ENCODE peak calls at places on chromosomes 5 and 9, in eight cellular contexts. One of them, this sample, is unnamed. For H3K27me3 and H3K4me1, the result is how much of the 10 kb centered on the place peaks cover.

GRCh38 chr9:83964973-83965349 is 15.1 kb downstream of the HNRNPK start:
- DNase-seq in ascending aorta: no peak
- DNase-seq in transverse colon: no peak
- DNase-seq in aorta: no peak
- DNase-seq in PC-3: no peak
- DNase-seq in ovary: no peak
- DNase-seq in left ventricle myocardium inferior: no peak
- DNase-seq in fibroblast of lung: no peak
- DNase-seq in this sample: no peak

GRCh38 chr5:142499591-142500384 is 175.0 kb upstream of the SPRY4 start:
- DNase-seq in transverse colon: no peak
- DNase-seq in aorta: no peak
- DNase-seq in ovary: no peak
- DNase-seq in PC-3: no peak
- DNase-seq in left ventricle myocardium inferior: no peak
- DNase-seq in fibroblast of lung: peak
- DNase-seq in ascending aorta: no peak
- DNase-seq in this sample: no peak

GRCh38 chr5:145471831-145472616 is 363.1 kb downstream of the PRELID2 start:
- DNase-seq in left ventricle myocardium inferior: no peak
- DNase-seq in ovary: no peak
- DNase-seq in fibroblast of lung: peak
- DNase-seq in PC-3: peak
- DNase-seq in aorta: no peak
- DNase-seq in transverse colon: no peak
- DNase-seq in ascending aorta: no peak
- DNase-seq in this sample: no peak

GRCh38 chr5:11504794-11505193 is 399.5 kb downstream of the CTNND2 start:
- DNase-seq in transverse colon: no peak
- DNase-seq in fibroblast of lung: peak
- DNase-seq in left ventricle myocardium inferior: no peak
- DNase-seq in ascending aorta: no peak
- DNase-seq in aorta: no peak
- DNase-seq in ovary: no peak
- DNase-seq in PC-3: peak
- DNase-seq in this sample: no peak

GRCh38 chr5:163696270-163696887 is 191.0 kb downstream of the MAT2B start:
- DNase-seq in ovary: no peak
- DNase-seq in PC-3: peak
- DNase-seq in aorta: no peak
- DNase-seq in transverse colon: peak
- DNase-seq in fibroblast of lung: peak
- DNase-seq in ascending aorta: no peak
- DNase-seq in left ventricle myocardium inferior: no peak
- DNase-seq in this sample: no peak

GRCh38 chr9:78692871-78693270 is 395.9 kb downstream of the PSAT1 start:
- DNase-seq in aorta: no peak
- DNase-seq in ascending aorta: no peak
- DNase-seq in PC-3: no peak
- DNase-seq in fibroblast of lung: peak
- DNase-seq in left ventricle myocardium inferior: no peak
- DNase-seq in ovary: no peak
- DNase-seq in transverse colon: no peak
- DNase-seq in this sample: no peak

GRCh38 chr5:56123531-56124243 is 109.4 kb downstream of the ANKRD55 start:
- DNase-seq in fibroblast of lung: peak
- DNase-seq in PC-3: peak
- DNase-seq in transverse colon: peak
- DNase-seq in aorta: peak
- DNase-seq in ovary: peak
- DNase-seq in left ventricle myocardium inferior: peak
- DNase-seq in ascending aorta: no peak
- DNase-seq in this sample: no peak

GRCh38 chr9:130341128-130341527 is 75.6 kb downstream of the HMCN2 start:
- DNase-seq in ovary: no peak
- DNase-seq in aorta: no peak
- DNase-seq in ascending aorta: no peak
- DNase-seq in transverse colon: no peak
- DNase-seq in left ventricle myocardium inferior: no peak
- DNase-seq in fibroblast of lung: no peak
- DNase-seq in PC-3: no peak
- DNase-seq in this sample: no peak

GRCh38 chr5:136901-137300 is 44.9 kb downstream of the PLEKHG4B start:
- DNase-seq in PC-3: peak
- DNase-seq in fibroblast of lung: no peak
- DNase-seq in transverse colon: no peak
- DNase-seq in left ventricle myocardium inferior: no peak
- DNase-seq in aorta: no peak
- DNase-seq in ovary: no peak
- DNase-seq in ascending aorta: no peak
- DNase-seq in this sample: no peak

GRCh38 chr5:167358868-167359492 is 932.5 kb upstream of the WWC1 start:
- DNase-seq in fibroblast of lung: no peak
- DNase-seq in transverse colon: no peak
- DNase-seq in aorta: no peak
- DNase-seq in left ventricle myocardium inferior: no peak
- DNase-seq in ovary: no peak
- DNase-seq in PC-3: no peak
- DNase-seq in ascending aorta: no peak
- DNase-seq in this sample: no peak

GRCh38 chr9:101453776-101454570 is 18.4 kb upstream of the ALDOB start:
- DNase-seq in fibroblast of lung: no peak
- DNase-seq in aorta: no peak
- DNase-seq in PC-3: no peak
- DNase-seq in transverse colon: no peak
- DNase-seq in left ventricle myocardium inferior: no peak
- DNase-seq in ovary: no peak
- DNase-seq in ascending aorta: no peak
- DNase-seq in this sample: no peak

GRCh38 chr9:133768859-133769510 is 30.8 kb upstream of the SARDH start:
- DNase-seq in aorta: peak
- DNase-seq in left ventricle myocardium inferior: no peak
- DNase-seq in PC-3: no peak
- DNase-seq in ascending aorta: no peak
- DNase-seq in transverse colon: no peak
- DNase-seq in fibroblast of lung: no peak
- DNase-seq in ovary: peak
- DNase-seq in this sample: peak

DNA sequence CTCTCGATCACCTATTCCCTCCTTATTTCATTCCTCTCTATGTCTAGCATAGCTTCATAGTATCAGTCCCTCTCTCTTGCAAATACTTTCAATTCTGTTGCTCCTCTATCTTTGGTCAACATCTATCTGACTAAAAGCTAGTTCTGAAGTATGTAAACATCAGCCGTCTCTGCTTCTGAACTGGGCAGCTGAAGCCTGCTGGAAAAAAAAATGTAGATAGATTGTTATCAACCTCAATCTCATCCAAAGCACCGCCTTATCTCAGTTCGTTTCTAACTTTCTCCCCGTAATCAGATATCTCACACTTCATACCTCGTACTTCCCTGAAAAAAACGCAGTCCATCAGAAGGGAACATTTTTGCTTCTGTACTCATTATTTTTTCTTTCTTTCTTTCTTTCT is 4.5 kb upstream of the SEMA6A start:
- DNase-seq in PC-3: no peak
- DNase-seq in transverse colon: no peak
- DNase-seq in fibroblast of lung: no peak
- DNase-seq in aorta: no peak
- DNase-seq in left ventricle myocardium inferior: no peak
- DNase-seq in ovary: no peak
- DNase-seq in ascending aorta: no peak
- DNase-seq in this sample: no peak
- H3K27me3 ChIP-seq in PC-3: under half
- H3K27me3 ChIP-seq in transverse colon: under half
- H3K27me3 ChIP-seq in fibroblast of lung: under half
- H3K27me3 ChIP-seq in aorta: under half
- H3K27me3 ChIP-seq in left ventricle myocardium inferior: under half
- H3K27me3 ChIP-seq in ovary: under half
- H3K27me3 ChIP-seq in ascending aorta: under half
- H3K27me3 ChIP-seq in this sample: under half

GRCh38 chr9:113515862-113516261 is 52.3 kb downstream of the RGS3 start:
- DNase-seq in left ventricle myocardium inferior: no peak
- DNase-seq in ascending aorta: no peak
- DNase-seq in fibroblast of lung: no peak
- DNase-seq in ovary: no peak
- DNase-seq in PC-3: no peak
- DNase-seq in aorta: no peak
- DNase-seq in transverse colon: no peak
- DNase-seq in this sample: no peak

GRCh38 chr9:113514061-113514460 is 50.5 kb downstream of the RGS3 start:
- DNase-seq in left ventricle myocardium inferior: no peak
- DNase-seq in ascending aorta: no peak
- DNase-seq in PC-3: no peak
- DNase-seq in ovary: no peak
- DNase-seq in fibroblast of lung: no peak
- DNase-seq in transverse colon: no peak
- DNase-seq in aorta: no peak
- DNase-seq in this sample: no peak

GRCh38 chr9:113513111-113513510 is 49.6 kb downstream of the RGS3 start:
- DNase-seq in PC-3: no peak
- DNase-seq in fibroblast of lung: no peak
- DNase-seq in left ventricle myocardium inferior: no peak
- DNase-seq in ovary: no peak
- DNase-seq in transverse colon: no peak
- DNase-seq in ascending aorta: no peak
- DNase-seq in aorta: no peak
- DNase-seq in this sample: no peak

GRCh38 chr9:113513541-113513940 is 50.0 kb downstream of the RGS3 start:
- DNase-seq in fibroblast of lung: no peak
- DNase-seq in PC-3: no peak
- DNase-seq in transverse colon: no peak
- DNase-seq in left ventricle myocardium inferior: no peak
- DNase-seq in aorta: no peak
- DNase-seq in ascending aorta: no peak
- DNase-seq in ovary: no peak
- DNase-seq in this sample: no peak

GRCh38 chr9:113514748-113515147 is 51.2 kb downstream of the RGS3 start:
- DNase-seq in PC-3: no peak
- DNase-seq in ovary: no peak
- DNase-seq in fibroblast of lung: no peak
- DNase-seq in aorta: no peak
- DNase-seq in ascending aorta: no peak
- DNase-seq in left ventricle myocardium inferior: no peak
- DNase-seq in transverse colon: no peak
- DNase-seq in this sample: no peak
- H3K4me1 ChIP-seq in PC-3: under half
- H3K4me1 ChIP-seq in ovary: under half
- H3K4me1 ChIP-seq in fibroblast of lung: under half
- H3K4me1 ChIP-seq in aorta: under half
- H3K4me1 ChIP-seq in ascending aorta: under half
- H3K4me1 ChIP-seq in left ventricle myocardium inferior: under half
- H3K4me1 ChIP-seq in transverse colon: under half
- H3K4me1 ChIP-seq in this sample: under half

DNA sequence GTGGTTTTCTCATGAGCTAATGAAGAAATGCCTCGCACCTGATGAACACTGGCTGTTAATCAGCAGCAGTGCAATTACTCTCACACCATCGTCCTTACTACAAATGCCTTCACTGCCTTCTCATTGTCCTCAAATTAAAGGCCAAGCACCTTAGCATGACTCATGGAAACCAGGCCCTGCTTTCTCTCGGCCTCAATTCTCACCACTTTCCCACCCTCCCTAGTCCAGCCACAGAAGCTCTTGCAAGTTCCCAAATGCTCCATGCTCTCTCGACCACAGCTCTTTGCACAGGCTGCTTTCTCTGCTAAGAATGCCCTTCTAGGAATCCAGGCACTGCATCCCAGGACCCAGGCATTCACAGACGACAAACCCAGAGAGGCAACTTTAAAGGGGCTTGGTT is 94.6 kb upstream of the KLF4 start:
- DNase-seq in PC-3: no peak
- DNase-seq in aorta: no peak
- DNase-seq in left ventricle myocardium inferior: no peak
- DNase-seq in fibroblast of lung: peak
- DNase-seq in transverse colon: no peak
- DNase-seq in ovary: no peak
- DNase-seq in ascending aorta: no peak
- DNase-seq in this sample: no peak
- H3K4me3 ChIP-seq in PC-3: no peak
- H3K4me3 ChIP-seq in aorta: no peak
- H3K4me3 ChIP-seq in left ventricle myocardium inferior: no peak
- H3K4me3 ChIP-seq in fibroblast of lung: no peak
- H3K4me3 ChIP-seq in transverse colon: no peak
- H3K4me3 ChIP-seq in ovary: no peak
- H3K4me3 ChIP-seq in ascending aorta: no peak
- H3K4me3 ChIP-seq in this sample: no peak

GRCh38 chr9:124454791-124455443 is 4.7 kb downstream of the ADGRD2 start:
- DNase-seq in left ventricle myocardium inferior: no peak
- DNase-seq in aorta: peak
- DNase-seq in PC-3: no peak
- DNase-seq in ovary: no peak
- DNase-seq in fibroblast of lung: no peak
- DNase-seq in transverse colon: no peak
- DNase-seq in ascending aorta: no peak
- DNase-seq in this sample: peak

GRCh38 chr9:124454296-124454695 is 4.0 kb downstream of the ADGRD2 start:
- DNase-seq in ovary: no peak
- DNase-seq in PC-3: no peak
- DNase-seq in ascending aorta: no peak
- DNase-seq in aorta: peak
- DNase-seq in fibroblast of lung: no peak
- DNase-seq in left ventricle myocardium inferior: no peak
- DNase-seq in transverse colon: no peak
- DNase-seq in this sample: no peak

GRCh38 chr9:124452326-124452725 is 2.1 kb downstream of the ADGRD2 start:
- DNase-seq in left ventricle myocardium inferior: no peak
- DNase-seq in fibroblast of lung: no peak
- DNase-seq in transverse colon: no peak
- DNase-seq in ovary: no peak
- DNase-seq in ascending aorta: no peak
- DNase-seq in aorta: peak
- DNase-seq in PC-3: no peak
- DNase-seq in this sample: peak

GRCh38 chr9:124453586-124454191 is 3.4 kb downstream of the ADGRD2 start:
- DNase-seq in PC-3: no peak
- DNase-seq in transverse colon: peak
- DNase-seq in left ventricle myocardium inferior: no peak
- DNase-seq in ascending aorta: no peak
- DNase-seq in fibroblast of lung: no peak
- DNase-seq in aorta: peak
- DNase-seq in ovary: no peak
- DNase-seq in this sample: peak

DNA sequence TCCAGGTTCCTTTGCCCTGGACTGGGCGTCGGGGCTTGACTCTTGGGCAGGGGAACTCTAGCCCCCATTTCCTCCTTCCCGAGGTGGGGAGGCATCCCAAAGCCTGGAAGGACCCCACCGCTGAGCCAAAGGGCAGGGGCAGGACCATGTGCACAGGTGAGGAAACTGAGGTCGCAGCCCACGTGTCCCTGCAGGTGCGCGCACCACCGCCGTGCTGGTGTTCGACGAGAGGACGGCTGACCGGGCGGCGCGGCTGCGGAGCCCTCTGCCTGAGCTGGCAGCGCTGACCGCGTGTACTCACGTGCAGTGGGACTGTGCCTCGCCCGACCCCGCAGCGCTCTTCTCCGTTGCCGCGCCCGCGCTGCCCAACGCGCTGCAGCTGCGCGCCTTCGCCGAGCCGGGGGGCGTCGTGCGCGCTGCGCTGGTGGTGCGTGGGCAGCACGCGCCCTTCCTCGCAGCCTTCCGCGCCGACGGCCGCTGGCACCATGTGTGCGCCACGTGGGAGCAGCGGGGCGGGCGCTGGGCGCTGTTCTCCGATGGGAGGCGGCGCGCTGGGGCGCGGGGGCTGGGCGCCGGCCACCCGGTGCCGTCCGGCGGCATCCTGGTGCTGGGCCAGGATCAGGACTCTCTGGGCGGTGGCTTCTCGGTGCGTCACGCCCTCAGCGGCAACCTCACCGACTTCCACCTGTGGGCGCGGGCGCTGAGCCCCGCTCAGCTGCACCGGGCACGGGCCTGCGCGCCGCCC is 2.8 kb downstream of the ADGRD2 start:
- DNase-seq in aorta: peak
- DNase-seq in fibroblast of lung: no peak
- DNase-seq in left ventricle myocardium inferior: no peak
- DNase-seq in PC-3: no peak
- DNase-seq in ascending aorta: no peak
- DNase-seq in transverse colon: no peak
- DNase-seq in ovary: no peak
- DNase-seq in this sample: peak
- H3K27me3 ChIP-seq in aorta: under half
- H3K27me3 ChIP-seq in fibroblast of lung: under half
- H3K27me3 ChIP-seq in left ventricle myocardium inferior: half or more
- H3K27me3 ChIP-seq in PC-3: under half
- H3K27me3 ChIP-seq in ascending aorta: under half
- H3K27me3 ChIP-seq in transverse colon: under half
- H3K27me3 ChIP-seq in ovary: under half
- H3K27me3 ChIP-seq in this sample: half or more

This sample was measured in upper lobe of right lung.